ENCODE peak calls at places on chromosome 15, in five cellular contexts. Q is sigmoid colon, L is K562, I is body of pancreas, T is Peyer's patch. U is an unnamed sample. For H3K4me1, the result is how much of the 10 kb centered on the place peaks cover.

GRCh38 chr15:47944911-47945310 is 175.9 kb upstream of the SLC24A5 start:
- DNase-seq in Q (no peak), I (no peak), T (no peak), L (no peak), U (no peak)

GRCh38 chr15:75675579-75676404 is 28.1 kb downstream of the SNX33 start:
- DNase-seq in L (no peak), Q (no peak), I (no peak), T (no peak), U (no peak)

GRCh38 chr15:57972801-57973311 is 92.7 kb downstream of the ALDH1A2 start:
- DNase-seq in Q (no peak), L (no peak), T (no peak), I (no peak), U (no peak)

GRCh38 chr15:38267416-38268022 is 14.9 kb downstream of the SPRED1 start:
- DNase-seq in Q (no peak), T (no peak), I (no peak), L (no peak), U (no peak)

GRCh38 chr15:71103102-71103676 is 12.1 kb upstream of the THSD4 start:
- DNase-seq in L (no peak), I (no peak), T (no peak), Q (peak), U (no peak)

GRCh38 chr15:31297221-31297879 is 29.3 kb upstream of the KLF13 start:
- DNase-seq in Q (peak), L (no peak), I (no peak), T (no peak), U (peak)

GRCh38 chr15:92277776-92278175 is 115.9 kb upstream of the ST8SIA2 start:
- DNase-seq in I (no peak), T (no peak), L (no peak), Q (no peak), U (no peak)

GRCh38 chr15:91055548-91056331 is 33.3 kb upstream of the VPS33B start:
- DNase-seq in I (peak), T (no peak), L (no peak), Q (peak), U (no peak)

GRCh38 chr15:49832421-49832980 is 211.7 kb downstream of the DTWD1 start:
- DNase-seq in L (no peak), T (no peak), Q (no peak), I (peak), U (no peak)

GRCh38 chr15:68300115-68300940 is 22.8 kb downstream of the FEM1B start:
- DNase-seq in L (no peak), I (no peak), T (no peak), Q (no peak), U (no peak)

GRCh38 chr15:68301300-68301699 is 23.8 kb downstream of the FEM1B start:
- DNase-seq in T (no peak), I (no peak), L (no peak), Q (no peak), U (no peak)

GRCh38 chr15:68299436-68299835 is 21.9 kb downstream of the FEM1B start:
- DNase-seq in I (no peak), T (no peak), L (no peak), Q (no peak), U (no peak)

GRCh38 chr15:68298336-68298735 is 20.8 kb downstream of the FEM1B start:
- DNase-seq in I (no peak), Q (no peak), T (no peak), L (no peak), U (no peak)

DNA sequence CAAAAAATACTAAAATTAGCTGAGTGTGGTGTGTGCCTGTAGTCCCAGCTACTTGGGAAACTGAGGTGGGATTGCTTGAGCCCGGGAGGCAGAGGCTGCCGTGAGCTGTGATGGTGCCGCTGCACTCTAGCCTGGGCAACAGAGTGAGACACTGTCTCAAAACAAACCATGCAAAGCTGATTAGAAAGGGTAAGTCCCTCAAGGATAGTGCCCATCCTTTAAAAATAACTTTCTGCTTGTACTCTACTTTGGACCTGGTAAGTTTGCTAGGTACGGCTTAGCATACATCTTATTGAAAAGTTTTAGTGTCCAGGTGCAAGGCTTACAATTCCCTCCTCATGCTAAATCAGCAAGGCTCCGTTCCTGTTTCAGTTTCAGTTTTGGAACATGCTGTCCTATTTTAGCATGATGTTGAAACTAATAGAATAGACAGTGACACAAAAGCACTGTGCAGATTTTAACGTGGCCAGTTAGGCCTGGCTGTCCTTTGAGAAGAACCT is 21.4 kb downstream of the FEM1B start:
- DNase-seq in Q (no peak), I (no peak), L (no peak), T (no peak), U (peak)
- H3K4me3 ChIP-seq in Q (no peak), I (no peak), L (no peak), T (peak), U (peak)

GRCh38 chr15:84915011-84915958 is 30.8 kb downstream of the SLC28A1 start:
- DNase-seq in T (no peak), L (peak), Q (peak), I (peak), U (peak)
- TF ChIP-seq POLR2A in T (no peak), L (no peak), Q (no peak), I (peak), U (no peak)

GRCh38 chr15:89093509-89093908 is 5.3 kb downstream of the ABHD2 start:
- DNase-seq in L (no peak), Q (no peak), I (no peak), T (no peak), U (no peak)

GRCh38 chr15:89097313-89097712 is 9.1 kb downstream of the ABHD2 start:
- DNase-seq in Q (no peak), L (no peak), T (no peak), I (no peak), U (no peak)

GRCh38 chr15:89095073-89095472 is 6.8 kb downstream of the ABHD2 start:
- DNase-seq in I (no peak), Q (peak), L (no peak), T (no peak), U (no peak)

GRCh38 chr15:89096664-89097063 is 8.4 kb downstream of the ABHD2 start:
- DNase-seq in I (no peak), Q (peak), L (no peak), T (no peak), U (no peak)

GRCh38 chr15:89095556-89095955 is 7.3 kb downstream of the ABHD2 start:
- DNase-seq in Q (peak), T (no peak), L (no peak), I (no peak), U (no peak)
- H3K4me1 ChIP-seq in Q (half or more), T (under half), L (half or more), I (half or more), U (under half)

DNA sequence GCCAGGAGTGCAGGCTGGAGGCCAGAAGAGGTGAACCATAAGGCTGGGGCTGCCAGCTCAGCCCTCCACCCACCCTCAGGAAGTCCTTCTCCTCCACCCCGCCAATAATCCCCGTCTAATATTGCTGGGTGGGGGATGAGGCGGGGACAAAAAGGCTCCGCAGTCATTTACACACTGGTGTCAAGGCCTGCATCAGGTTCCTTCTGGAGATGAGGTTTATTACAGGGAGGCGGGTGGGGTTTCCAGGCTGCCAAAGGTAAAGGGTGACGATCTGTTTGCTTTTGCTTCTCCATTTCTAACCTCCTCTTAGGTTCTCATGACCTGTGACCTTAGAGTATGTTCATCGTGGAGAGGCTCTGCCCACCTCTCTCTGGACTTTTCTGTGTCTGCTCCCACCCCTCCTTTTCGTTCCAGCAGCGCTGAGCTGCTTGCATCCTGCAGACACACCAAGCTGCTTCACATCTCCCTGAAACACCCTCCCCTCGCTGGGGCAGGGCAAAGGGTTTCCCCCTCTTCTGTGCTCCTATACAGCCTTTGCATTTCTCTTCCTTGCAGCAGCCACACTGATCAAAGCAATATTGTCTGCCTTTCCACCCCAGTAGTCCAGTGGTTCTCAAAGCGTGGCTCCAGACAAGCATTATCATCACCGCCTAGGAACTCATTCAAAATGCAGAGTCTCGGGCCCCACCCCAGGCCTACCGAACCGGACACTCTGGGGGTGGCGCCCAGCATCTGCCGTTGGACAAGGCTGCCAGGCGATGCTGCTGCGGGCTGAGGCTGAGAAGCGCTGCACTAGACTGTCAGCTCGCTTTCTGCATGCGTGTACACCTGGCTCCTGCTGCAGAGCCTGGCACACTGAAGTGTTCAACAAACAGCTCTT is 26.6 kb downstream of the CA12 start:
- DNase-seq in T (no peak), I (no peak), Q (peak), L (no peak), U (no peak)
- H3K4me3 ChIP-seq in T (no peak), I (no peak), Q (no peak), L (no peak), U (no peak)

GRCh38 chr15:56390739-56391267 is 25.6 kb downstream of the TEX9 start:
- DNase-seq in L (no peak), T (no peak), I (no peak), Q (no peak), U (no peak)
- TF ChIP-seq POLR2A in L (no peak), T (no peak), I (no peak), Q (no peak), U (no peak)

GRCh38 chr15:86229966-86230365 is 150.3 kb downstream of the AGBL1 start:
- DNase-seq in T (no peak), L (no peak), Q (no peak), I (no peak), U (no peak)
- H3K4me1 ChIP-seq in T (under half), L (under half), Q (under half), I (under half), U (under half)

GRCh38 chr15:83474578-83474977 is 27.4 kb downstream of the SH3GL3 start:
- DNase-seq in Q (no peak), T (no peak), L (no peak), I (no peak), U (no peak)
- H3K4me3 ChIP-seq in Q (no peak), T (no peak), L (no peak), I (no peak), U (no peak)

U was measured in breast epithelium.